ENCODE peak calls at places on chromosome 6, in seven cellular contexts. One of them, this sample, is unnamed. For H3K4me1 and H3K27me3, the result is how much of the 10 kb centered on the place peaks cover.

GRCh38 chr6:44176130-44176934 is 17.7 kb downstream of the CAPN11 start:
- DNase-seq in heart right ventricle: no peak
- DNase-seq in HCT116: no peak
- DNase-seq in upper lobe of right lung: no peak
- DNase-seq in CD8-positive, alpha-beta T cell: no peak
- DNase-seq in PC-9: no peak
- DNase-seq in left ventricle myocardium inferior: no peak
- DNase-seq in this sample: no peak

GRCh38 chr6:32854376-32855178 is 585 bp downstream of the PSMB9 start:
- DNase-seq in heart right ventricle: peak
- DNase-seq in left ventricle myocardium inferior: peak
- DNase-seq in CD8-positive, alpha-beta T cell: no peak
- DNase-seq in PC-9: no peak
- DNase-seq in upper lobe of right lung: no peak
- DNase-seq in HCT116: no peak
- DNase-seq in this sample: peak

GRCh38 chr6:487956-488355 is 96.4 kb downstream of the IRF4 start:
- DNase-seq in HCT116: no peak
- DNase-seq in PC-9: no peak
- DNase-seq in CD8-positive, alpha-beta T cell: no peak
- DNase-seq in heart right ventricle: no peak
- DNase-seq in upper lobe of right lung: no peak
- DNase-seq in left ventricle myocardium inferior: no peak
- DNase-seq in this sample: no peak

GRCh38 chr6:146857960-146858308 is 259.2 kb downstream of the ADGB start:
- DNase-seq in heart right ventricle: no peak
- DNase-seq in HCT116: no peak
- DNase-seq in upper lobe of right lung: no peak
- DNase-seq in CD8-positive, alpha-beta T cell: no peak
- DNase-seq in left ventricle myocardium inferior: no peak
- DNase-seq in PC-9: no peak
- DNase-seq in this sample: no peak

GRCh38 chr6:23055523-23055922 is 486.2 kb downstream of the HDGFL1 start:
- DNase-seq in upper lobe of right lung: no peak
- DNase-seq in HCT116: no peak
- DNase-seq in left ventricle myocardium inferior: no peak
- DNase-seq in PC-9: no peak
- DNase-seq in CD8-positive, alpha-beta T cell: no peak
- DNase-seq in heart right ventricle: no peak
- DNase-seq in this sample: no peak

GRCh38 chr6:137233561-137234504 is 14.6 kb upstream of the IFNGR1 start:
- DNase-seq in CD8-positive, alpha-beta T cell: no peak
- DNase-seq in PC-9: peak
- DNase-seq in heart right ventricle: peak
- DNase-seq in HCT116: no peak
- DNase-seq in left ventricle myocardium inferior: no peak
- DNase-seq in upper lobe of right lung: no peak
- DNase-seq in this sample: peak

GRCh38 chr6:38723783-38724182 is 8.7 kb downstream of the DNAH8 start:
- DNase-seq in HCT116: no peak
- DNase-seq in PC-9: no peak
- DNase-seq in CD8-positive, alpha-beta T cell: no peak
- DNase-seq in left ventricle myocardium inferior: no peak
- DNase-seq in heart right ventricle: no peak
- DNase-seq in upper lobe of right lung: no peak
- DNase-seq in this sample: no peak

GRCh38 chr6:115570326-115570725 is 490.4 kb downstream of the FRK start:
- DNase-seq in heart right ventricle: no peak
- DNase-seq in HCT116: no peak
- DNase-seq in PC-9: no peak
- DNase-seq in CD8-positive, alpha-beta T cell: no peak
- DNase-seq in upper lobe of right lung: no peak
- DNase-seq in left ventricle myocardium inferior: no peak
- DNase-seq in this sample: no peak

GRCh38 chr6:140956567-140957306 is 1176.0 kb upstream of the GJE1 start:
- DNase-seq in HCT116: no peak
- DNase-seq in CD8-positive, alpha-beta T cell: no peak
- DNase-seq in heart right ventricle: no peak
- DNase-seq in left ventricle myocardium inferior: no peak
- DNase-seq in upper lobe of right lung: no peak
- DNase-seq in PC-9: no peak
- DNase-seq in this sample: no peak

GRCh38 chr6:37862992-37863391 is 43.5 kb downstream of the ZFAND3 start:
- DNase-seq in left ventricle myocardium inferior: no peak
- DNase-seq in upper lobe of right lung: no peak
- DNase-seq in heart right ventricle: no peak
- DNase-seq in CD8-positive, alpha-beta T cell: no peak
- DNase-seq in HCT116: no peak
- DNase-seq in PC-9: peak
- DNase-seq in this sample: no peak

GRCh38 chr6:38799529-38800184 is 84.5 kb downstream of the DNAH8 start:
- DNase-seq in HCT116: no peak
- DNase-seq in CD8-positive, alpha-beta T cell: no peak
- DNase-seq in upper lobe of right lung: no peak
- DNase-seq in left ventricle myocardium inferior: no peak
- DNase-seq in heart right ventricle: no peak
- DNase-seq in PC-9: no peak
- DNase-seq in this sample: no peak

GRCh38 chr6:50087231-50087954 is 37.7 kb upstream of the DEFB112 start:
- DNase-seq in HCT116: no peak
- DNase-seq in left ventricle myocardium inferior: no peak
- DNase-seq in upper lobe of right lung: no peak
- DNase-seq in CD8-positive, alpha-beta T cell: no peak
- DNase-seq in PC-9: no peak
- DNase-seq in heart right ventricle: no peak
- DNase-seq in this sample: no peak

GRCh38 chr6:158439255-158439654 is 120.6 kb upstream of the TMEM181 start:
- DNase-seq in upper lobe of right lung: no peak
- DNase-seq in heart right ventricle: no peak
- DNase-seq in PC-9: no peak
- DNase-seq in CD8-positive, alpha-beta T cell: no peak
- DNase-seq in left ventricle myocardium inferior: no peak
- DNase-seq in HCT116: no peak
- DNase-seq in this sample: no peak

GRCh38 chr6:17156112-17156921 is 54.5 kb downstream of the STMND1 start:
- DNase-seq in left ventricle myocardium inferior: peak
- DNase-seq in CD8-positive, alpha-beta T cell: peak
- DNase-seq in HCT116: peak
- DNase-seq in PC-9: peak
- DNase-seq in heart right ventricle: peak
- DNase-seq in upper lobe of right lung: no peak
- DNase-seq in this sample: peak

GRCh38 chr6:80438728-80439127 is 332.3 kb downstream of the BCKDHB start:
- DNase-seq in CD8-positive, alpha-beta T cell: no peak
- DNase-seq in upper lobe of right lung: no peak
- DNase-seq in heart right ventricle: no peak
- DNase-seq in HCT116: peak
- DNase-seq in left ventricle myocardium inferior: no peak
- DNase-seq in PC-9: peak
- DNase-seq in this sample: no peak

GRCh38 chr6:1895721-1896120 is 286.0 kb downstream of the FOXC1 start:
- DNase-seq in left ventricle myocardium inferior: no peak
- DNase-seq in heart right ventricle: no peak
- DNase-seq in PC-9: no peak
- DNase-seq in HCT116: no peak
- DNase-seq in upper lobe of right lung: no peak
- DNase-seq in CD8-positive, alpha-beta T cell: no peak
- DNase-seq in this sample: no peak

GRCh38 chr6:170090561-170090960 is 200.3 kb downstream of the DLL1 start:
- DNase-seq in heart right ventricle: peak
- DNase-seq in upper lobe of right lung: no peak
- DNase-seq in CD8-positive, alpha-beta T cell: no peak
- DNase-seq in PC-9: no peak
- DNase-seq in left ventricle myocardium inferior: no peak
- DNase-seq in HCT116: no peak
- DNase-seq in this sample: peak

GRCh38 chr6:136326038-136326561 is 36.5 kb upstream of the BCLAF1 start:
- DNase-seq in CD8-positive, alpha-beta T cell: no peak
- DNase-seq in PC-9: peak
- DNase-seq in left ventricle myocardium inferior: no peak
- DNase-seq in HCT116: no peak
- DNase-seq in heart right ventricle: no peak
- DNase-seq in upper lobe of right lung: no peak
- DNase-seq in this sample: no peak

GRCh38 chr6:10954590-10955010 is 67.7 kb downstream of the SYCP2L start:
- DNase-seq in HCT116: peak
- DNase-seq in left ventricle myocardium inferior: peak
- DNase-seq in heart right ventricle: peak
- DNase-seq in PC-9: no peak
- DNase-seq in upper lobe of right lung: peak
- DNase-seq in CD8-positive, alpha-beta T cell: peak
- DNase-seq in this sample: peak

GRCh38 chr6:159107451-159108260 is 61.5 kb upstream of the FNDC1 start:
- DNase-seq in heart right ventricle: no peak
- DNase-seq in left ventricle myocardium inferior: no peak
- DNase-seq in HCT116: no peak
- DNase-seq in CD8-positive, alpha-beta T cell: peak
- DNase-seq in PC-9: no peak
- DNase-seq in upper lobe of right lung: no peak
- DNase-seq in this sample: no peak

GRCh38 chr6:12923644-12924235 is 207.2 kb downstream of the PHACTR1 start:
- DNase-seq in PC-9: no peak
- DNase-seq in CD8-positive, alpha-beta T cell: no peak
- DNase-seq in upper lobe of right lung: no peak
- DNase-seq in left ventricle myocardium inferior: no peak
- DNase-seq in HCT116: no peak
- DNase-seq in heart right ventricle: no peak
- DNase-seq in this sample: no peak

GRCh38 chr6:37029249-37029959 is 23.9 kb downstream of the FGD2 start:
- DNase-seq in HCT116: peak
- DNase-seq in CD8-positive, alpha-beta T cell: no peak
- DNase-seq in PC-9: peak
- DNase-seq in upper lobe of right lung: peak
- DNase-seq in left ventricle myocardium inferior: peak
- DNase-seq in heart right ventricle: peak
- DNase-seq in this sample: peak

GRCh38 chr6:75493400-75494064 is at the start of gene FILIP1:
- DNase-seq in HCT116: no peak
- DNase-seq in upper lobe of right lung: no peak
- DNase-seq in heart right ventricle: peak
- DNase-seq in PC-9: no peak
- DNase-seq in CD8-positive, alpha-beta T cell: no peak
- DNase-seq in left ventricle myocardium inferior: peak
- DNase-seq in this sample: peak

GRCh38 chr6:148432405-148433195 is 90.0 kb downstream of the SASH1 start:
- DNase-seq in upper lobe of right lung: no peak
- DNase-seq in PC-9: no peak
- DNase-seq in heart right ventricle: peak
- DNase-seq in left ventricle myocardium inferior: no peak
- DNase-seq in CD8-positive, alpha-beta T cell: no peak
- DNase-seq in HCT116: no peak
- DNase-seq in this sample: no peak

GRCh38 chr6:50840112-50840813 is 21.6 kb downstream of the TFAP2B start:
- DNase-seq in upper lobe of right lung: no peak
- DNase-seq in PC-9: no peak
- DNase-seq in HCT116: no peak
- DNase-seq in CD8-positive, alpha-beta T cell: no peak
- DNase-seq in left ventricle myocardium inferior: no peak
- DNase-seq in heart right ventricle: no peak
- DNase-seq in this sample: no peak

GRCh38 chr6:95413789-95414188 is 163.5 kb upstream of the MANEA start:
- DNase-seq in left ventricle myocardium inferior: no peak
- DNase-seq in HCT116: no peak
- DNase-seq in CD8-positive, alpha-beta T cell: no peak
- DNase-seq in PC-9: no peak
- DNase-seq in heart right ventricle: no peak
- DNase-seq in upper lobe of right lung: no peak
- DNase-seq in this sample: no peak

GRCh38 chr6:149888659-149889058 is 9.3 kb downstream of the RAET1E start:
- DNase-seq in HCT116: no peak
- DNase-seq in upper lobe of right lung: no peak
- DNase-seq in left ventricle myocardium inferior: no peak
- DNase-seq in PC-9: peak
- DNase-seq in CD8-positive, alpha-beta T cell: no peak
- DNase-seq in heart right ventricle: no peak
- DNase-seq in this sample: no peak

GRCh38 chr6:149890629-149891045 is 7.3 kb downstream of the RAET1E start:
- DNase-seq in left ventricle myocardium inferior: no peak
- DNase-seq in CD8-positive, alpha-beta T cell: no peak
- DNase-seq in HCT116: no peak
- DNase-seq in heart right ventricle: no peak
- DNase-seq in PC-9: no peak
- DNase-seq in upper lobe of right lung: no peak
- DNase-seq in this sample: no peak

GRCh38 chr6:149891259-149891658 is 6.7 kb downstream of the RAET1E start:
- DNase-seq in heart right ventricle: no peak
- DNase-seq in CD8-positive, alpha-beta T cell: no peak
- DNase-seq in HCT116: no peak
- DNase-seq in upper lobe of right lung: no peak
- DNase-seq in PC-9: no peak
- DNase-seq in left ventricle myocardium inferior: no peak
- DNase-seq in this sample: no peak

GRCh38 chr6:149888113-149888512 is 9.8 kb downstream of the RAET1E start:
- DNase-seq in heart right ventricle: no peak
- DNase-seq in HCT116: no peak
- DNase-seq in upper lobe of right lung: no peak
- DNase-seq in left ventricle myocardium inferior: no peak
- DNase-seq in CD8-positive, alpha-beta T cell: no peak
- DNase-seq in PC-9: peak
- DNase-seq in this sample: no peak

GRCh38 chr6:149889321-149889720 is 8.6 kb downstream of the RAET1E start:
- DNase-seq in HCT116: no peak
- DNase-seq in upper lobe of right lung: no peak
- DNase-seq in CD8-positive, alpha-beta T cell: no peak
- DNase-seq in left ventricle myocardium inferior: no peak
- DNase-seq in heart right ventricle: no peak
- DNase-seq in PC-9: no peak
- DNase-seq in this sample: no peak
- H3K4me1 ChIP-seq in HCT116: under half
- H3K4me1 ChIP-seq in upper lobe of right lung: under half
- H3K4me1 ChIP-seq in CD8-positive, alpha-beta T cell: under half
- H3K4me1 ChIP-seq in left ventricle myocardium inferior: under half
- H3K4me1 ChIP-seq in heart right ventricle: under half
- H3K4me1 ChIP-seq in PC-9: under half
- H3K4me1 ChIP-seq in this sample: under half

GRCh38 chr6:73579389-73579788 is 58.6 kb upstream of the EEF1A1 start:
- DNase-seq in left ventricle myocardium inferior: no peak
- DNase-seq in upper lobe of right lung: no peak
- DNase-seq in PC-9: no peak
- DNase-seq in heart right ventricle: no peak
- DNase-seq in CD8-positive, alpha-beta T cell: no peak
- DNase-seq in HCT116: no peak
- DNase-seq in this sample: no peak
- H3K4me3 ChIP-seq in left ventricle myocardium inferior: peak
- H3K4me3 ChIP-seq in upper lobe of right lung: no peak
- H3K4me3 ChIP-seq in PC-9: peak
- H3K4me3 ChIP-seq in heart right ventricle: no peak
- H3K4me3 ChIP-seq in CD8-positive, alpha-beta T cell: no peak
- H3K4me3 ChIP-seq in HCT116: no peak
- H3K4me3 ChIP-seq in this sample: no peak

GRCh38 chr6:40586369-40586768 is 795 bp downstream of the LRFN2 start:
- DNase-seq in CD8-positive, alpha-beta T cell: no peak
- DNase-seq in upper lobe of right lung: no peak
- DNase-seq in PC-9: no peak
- DNase-seq in heart right ventricle: no peak
- DNase-seq in HCT116: no peak
- DNase-seq in left ventricle myocardium inferior: no peak
- DNase-seq in this sample: no peak
- H3K27me3 ChIP-seq in CD8-positive, alpha-beta T cell: under half
- H3K27me3 ChIP-seq in upper lobe of right lung: half or more
- H3K27me3 ChIP-seq in PC-9: under half
- H3K27me3 ChIP-seq in heart right ventricle: half or more
- H3K27me3 ChIP-seq in HCT116: under half
- H3K27me3 ChIP-seq in left ventricle myocardium inferior: half or more
- H3K27me3 ChIP-seq in this sample: under half

GRCh38 chr6:108556250-108556649 is 4.5 kb upstream of the FOXO3 start:
- DNase-seq in PC-9: peak
- DNase-seq in left ventricle myocardium inferior: no peak
- DNase-seq in heart right ventricle: no peak
- DNase-seq in CD8-positive, alpha-beta T cell: no peak
- DNase-seq in HCT116: no peak
- DNase-seq in upper lobe of right lung: no peak
- DNase-seq in this sample: no peak
- H3K4me1 ChIP-seq in PC-9: under half
- H3K4me1 ChIP-seq in left ventricle myocardium inferior: under half
- H3K4me1 ChIP-seq in heart right ventricle: under half
- H3K4me1 ChIP-seq in CD8-positive, alpha-beta T cell: under half
- H3K4me1 ChIP-seq in HCT116: under half
- H3K4me1 ChIP-seq in upper lobe of right lung: under half
- H3K4me1 ChIP-seq in this sample: under half

This sample was measured in body of pancreas.